ENCODE peak calls at places on chromosomes 2 and 18, in five cellular contexts. N is CD4-positive, alpha-beta T cell; H is T-helper 17 cell; B is osteocyte; W is stromal cell of bone marrow. R is an unnamed sample.

GRCh38 chr2:20430035-20430434 is 16.8 kb upstream of the RHOB start:
- DNase-seq in N (no peak), H (no peak), B (no peak), W (no peak), R (no peak)

GRCh38 chr2:201837391-201837790 is 31.1 kb downstream of the CDK15 start:
- DNase-seq in N (no peak), H (no peak), B (no peak), W (no peak), R (no peak)

GRCh38 chr2:96580771-96581170 is 44.2 kb downstream of the ARID5A start:
- DNase-seq in N (no peak), H (no peak), B (no peak), W (peak), R (no peak)

GRCh38 chr2:121036226-121036692 is 248.7 kb downstream of the TFCP2L1 start:
- DNase-seq in N (no peak), H (no peak), B (no peak), W (no peak), R (no peak)

GRCh38 chr18:6752200-6752873 is 22.8 kb downstream of the ARHGAP28 start:
- DNase-seq in N (no peak), H (no peak), B (no peak), W (peak), R (no peak)

GRCh38 chr2:73095910-73096309 is 16.8 kb downstream of the RAB11FIP5 start:
- DNase-seq in N (no peak), H (no peak), B (no peak), W (no peak), R (no peak)

GRCh38 chr2:18218160-18218933 is 339.9 kb downstream of the KCNS3 start:
- DNase-seq in N (no peak), H (no peak), B (no peak), W (no peak), R (no peak)

GRCh38 chr2:111209045-111209514 is 88.4 kb downstream of the BCL2L11 start:
- DNase-seq in N (no peak), H (no peak), B (no peak), W (peak), R (no peak)

GRCh38 chr18:55779711-55780590 is 192.0 kb upstream of the TCF4 start:
- DNase-seq in N (no peak), H (no peak), B (no peak), W (no peak), R (peak)

GRCh38 chr2:160928854-160929301 is 231.3 kb upstream of the TANK start:
- DNase-seq in N (no peak), H (no peak), B (no peak), W (peak), R (no peak)

GRCh38 chr2:209771474-209772292 is at the start of gene UNC80:
- DNase-seq in N (no peak), H (no peak), B (peak), W (peak), R (peak)

GRCh38 chr2:149573760-149574159 is 13.8 kb downstream of the MMADHC start:
- DNase-seq in N (no peak), H (no peak), B (no peak), W (no peak), R (no peak)